ENCODE peak calls at places on chromosomes 2 and 18, in four cellular contexts. S is HL-60, Z is K562, C is SK-N-SH. I is an unnamed sample.

GRCh38 chr18:63787673-63788072 is 12.5 kb downstream of the SERPINB7 start:
- DNase-seq in C (no peak), Z (no peak), S (no peak), I (no peak)

GRCh38 chr2:37676274-37676673 is 4.8 kb upstream of the CDC42EP3 start:
- DNase-seq in S (no peak), C (no peak), Z (no peak), I (no peak)

GRCh38 chr2:219553463-219553862 is 9.6 kb downstream of the TMEM198 start:
- DNase-seq in S (no peak), C (no peak), Z (no peak), I (no peak)

GRCh38 chr2:50773533-50773932 is 258.4 kb downstream of the NRXN1 start:
- DNase-seq in Z (no peak), C (no peak), S (no peak), I (peak; percentile 46)

GRCh38 chr2:226701052-226701451 is 98.6 kb downstream of the IRS1 start:
- DNase-seq in C (no peak), S (peak; percentile 85), Z (no peak), I (no peak)

GRCh38 chr18:79856119-79857080 is 58.7 kb downstream of the KCNG2 start:
- DNase-seq in Z (no peak), S (peak; percentile 71), C (peak; percentile 46), I (peak; percentile 68)

GRCh38 chr2:210961249-210961648 is 404.9 kb downstream of the CPS1 start:
- DNase-seq in C (no peak), S (no peak), Z (no peak), I (no peak)

GRCh38 chr2:85246348-85246747 is 81.4 kb downstream of the TGOLN2 start:
- DNase-seq in Z (no peak), S (no peak), C (peak; percentile 52), I (no peak)

GRCh38 chr2:217142649-217143266 is 282.9 kb upstream of the TNP1 start:
- DNase-seq in C (peak; percentile 17), S (no peak), Z (no peak), I (peak; percentile 82)

GRCh38 chr2:36326286-36326685 is 29.3 kb upstream of the CRIM1 start:
- DNase-seq in C (no peak), S (no peak), Z (no peak), I (no peak)

GRCh38 chr2:20594048-20594750 is 56.7 kb downstream of the HS1BP3 start:
- DNase-seq in C (no peak), Z (no peak), S (no peak), I (no peak)

GRCh38 chr2:128631698-128632490 is 313.2 kb upstream of the HS6ST1 start:
- DNase-seq in S (no peak), C (no peak), Z (no peak), I (peak; percentile 44)

GRCh38 chr2:568639-568963 is 108.6 kb downstream of the TMEM18 start:
- DNase-seq in Z (no peak), C (no peak), S (no peak), I (no peak)

GRCh38 chr2:226551522-226552250 is 247.9 kb downstream of the IRS1 start:
- DNase-seq in C (no peak), Z (no peak), S (no peak), I (no peak)

GRCh38 chr2:75381032-75381431 is 179.7 kb downstream of the EVA1A start:
- DNase-seq in C (no peak), Z (no peak), S (no peak), I (no peak)

GRCh38 chr2:35503738-35504160 is 851.8 kb upstream of the CRIM1 start:
- DNase-seq in Z (no peak), S (no peak), C (no peak), I (no peak)

GRCh38 chr2:216281316-216281715 is 91.0 kb downstream of the MARCHF4 start:
- DNase-seq in Z (no peak), S (no peak), C (no peak), I (no peak)

GRCh38 chr2:46812381-46813024 is 103.1 kb downstream of the MCFD2 start:
- DNase-seq in C (peak; percentile 50), S (no peak), Z (no peak), I (no peak)

GRCh38 chr2:55229221-55229620 is 2.9 kb downstream of the CLHC1 start:
- DNase-seq in C (no peak), S (no peak), Z (no peak), I (no peak)

GRCh38 chr2:159879061-159879604 is 81.1 kb upstream of the CD302 start:
- DNase-seq in C (no peak), Z (no peak), S (no peak), I (no peak)

GRCh38 chr2:188766086-188766856 is 207.9 kb upstream of the COL3A1 start:
- DNase-seq in S (no peak), Z (no peak), C (no peak), I (no peak)

DNA sequence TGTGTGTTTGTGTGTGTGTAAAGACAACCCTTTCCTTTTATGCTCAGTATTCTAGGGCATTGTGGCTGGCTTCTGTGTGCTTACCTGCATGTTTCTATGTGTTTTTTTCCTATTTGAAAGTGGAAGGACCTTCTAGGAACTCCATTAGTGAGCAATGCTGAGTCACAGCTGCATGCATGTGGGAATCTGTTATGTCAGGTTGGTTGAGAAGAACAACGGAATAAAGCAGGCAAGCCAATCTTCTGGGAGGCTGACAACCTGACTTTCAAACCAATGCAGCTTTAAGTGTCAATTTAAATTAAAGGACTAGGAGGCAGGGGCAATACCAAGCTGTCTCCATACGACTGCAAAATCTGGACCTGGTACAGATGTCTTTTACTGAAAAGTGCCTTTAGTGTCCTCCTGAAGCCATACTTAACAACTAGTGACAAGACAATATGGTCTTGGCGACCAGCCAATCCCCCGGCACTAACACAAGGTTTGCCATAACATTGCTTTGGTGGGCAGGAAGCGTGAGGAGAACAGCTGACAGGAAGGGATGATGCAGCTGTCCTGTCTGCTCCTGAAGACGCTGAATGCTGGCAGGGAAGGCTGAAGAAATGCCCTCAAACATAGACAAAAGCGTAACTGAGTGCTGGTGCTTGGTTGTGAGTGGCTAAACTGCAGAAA is 514.7 kb upstream of the CDH7 start:
- DNase-seq in Z (no peak), C (peak; percentile 7), S (no peak), I (no peak)
- TF ChIP-seq GABPA in Z (no peak), C (no peak), S (no peak), I (no peak)

GRCh38 chr18:55318864-55319516 is 269.0 kb downstream of the TCF4 start:
- DNase-seq in C (no peak), S (no peak), Z (no peak), I (no peak)
- TF ChIP-seq GABPA in C (no peak), S (no peak), Z (no peak), I (no peak)

GRCh38 chr18:58080516-58080915 is 36.5 kb downstream of the NEDD4L start:
- DNase-seq in Z (no peak), C (no peak), S (no peak), I (no peak)

GRCh38 chr18:58077329-58077728 is 33.3 kb downstream of the NEDD4L start:
- DNase-seq in C (no peak), Z (no peak), S (no peak), I (no peak)

GRCh38 chr18:58078889-58079573 is 35.0 kb downstream of the NEDD4L start:
- DNase-seq in S (no peak), Z (peak; percentile 84), C (no peak), I (no peak)

GRCh38 chr18:58076052-58076451 is 32.0 kb downstream of the NEDD4L start:
- DNase-seq in S (no peak), C (no peak), Z (no peak), I (no peak)
- TF ChIP-seq GABPA in S (no peak), C (no peak), Z (no peak), I (no peak)

GRCh38 chr18:11741505-11742145 is 52.6 kb downstream of the GNAL start:
- DNase-seq in C (peak; percentile 37), S (peak; percentile 28), Z (peak; percentile 63), I (no peak)
- TF ChIP-seq GABPA in C (no peak), S (no peak), Z (no peak), I (no peak)

DNA sequence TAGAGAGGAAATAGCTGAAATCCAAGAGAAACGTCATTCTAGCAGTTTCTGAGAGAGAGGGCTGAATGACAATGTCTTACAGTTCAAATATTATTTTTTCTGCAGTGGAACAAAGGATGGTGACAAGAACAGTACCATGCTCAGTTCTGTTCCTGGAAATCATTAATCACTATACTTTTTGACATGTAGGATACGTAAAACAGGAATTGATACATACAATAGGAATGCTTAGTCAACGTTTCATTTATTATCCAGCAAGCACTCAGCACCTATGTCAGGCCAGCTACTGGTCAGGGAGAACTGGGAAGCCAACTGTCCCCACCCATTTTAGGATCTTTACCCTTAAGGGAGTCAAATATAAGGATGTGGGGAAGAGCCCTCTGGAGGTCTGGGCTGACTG is 114.7 kb downstream of the DHRS9 start:
- DNase-seq in C (no peak), Z (no peak), S (no peak), I (no peak)
- TF ChIP-seq GABPA in C (no peak), Z (no peak), S (no peak), I (no peak)

DNA sequence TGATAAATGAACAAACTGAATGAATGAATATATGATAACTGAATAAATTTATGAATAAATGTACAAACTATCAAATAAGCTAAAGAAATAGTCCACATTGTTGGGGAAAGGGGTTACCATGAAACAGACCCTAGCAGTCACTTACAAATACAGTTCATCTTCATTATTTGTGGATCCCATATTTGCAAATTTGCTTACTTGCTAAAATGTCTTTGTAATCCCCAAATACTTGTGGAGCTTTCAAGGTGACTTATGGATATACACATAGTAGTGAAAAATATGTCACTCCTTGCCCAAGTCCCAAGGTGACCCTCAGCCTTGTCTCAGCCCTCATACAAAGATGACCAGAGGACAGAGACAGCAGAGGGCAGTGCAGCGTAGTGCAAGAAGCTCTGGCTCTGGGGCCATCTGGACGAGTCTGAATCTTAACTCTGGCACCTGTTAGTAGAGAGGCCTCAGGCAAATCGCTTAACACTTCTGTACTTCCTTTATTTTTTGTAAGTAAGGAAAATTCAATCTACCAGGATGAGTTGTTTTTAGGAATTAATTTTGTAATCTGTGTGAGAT is 3.1 kb downstream of the PAIP2B start:
- DNase-seq in Z (peak; percentile 12), C (peak; percentile 52), S (peak; percentile 54), I (no peak)
- TF ChIP-seq GABPA in Z (no peak), C (no peak), S (no peak), I (no peak)